ENCODE peak calls at places on chromosome 1, in five cellular contexts. D is IMR-90, M is suprapubic skin, A is fibroblast of lung, C is pancreas. I is an unnamed sample.
A peak's percentile ranks its signal among the peaks of the same experiment; 100 is the strongest.

GRCh38 chr1:150562384-150563339 is 13.5 kb downstream of the ADAMTSL4 start:
- DNase-seq in A (no peak), M (peak; percentile 80), D (no peak), C (no peak), I (peak; percentile 51)

GRCh38 chr1:89939693-89940438 is 55.0 kb upstream of the ZNF326 start:
- DNase-seq in D (no peak), A (no peak), C (no peak), M (no peak), I (no peak)

GRCh38 chr1:39361446-39361845 is 130.0 kb upstream of the BMP8A start:
- DNase-seq in A (no peak), C (no peak), M (no peak), D (no peak), I (no peak)

GRCh38 chr1:116134178-116134773 is 23.1 kb downstream of the MAB21L3 start:
- DNase-seq in M (no peak), C (no peak), A (no peak), D (no peak), I (no peak)

GRCh38 chr1:196063307-196063706 is 544.9 kb downstream of the KCNT2 start:
- DNase-seq in D (peak; percentile 16), A (peak; percentile 54), C (no peak), M (no peak), I (no peak)

GRCh38 chr1:41843378-41843777 is 75.3 kb downstream of the HIVEP3 start:
- DNase-seq in D (peak; percentile 77), M (no peak), C (no peak), A (peak; percentile 88), I (no peak)

GRCh38 chr1:98421098-98421460 is 240.4 kb upstream of the SNX7 start:
- DNase-seq in M (no peak), C (no peak), A (no peak), D (no peak), I (no peak)

GRCh38 chr1:204419064-204419403 is 7.4 kb upstream of the PPP1R15B start:
- DNase-seq in C (peak; percentile 31), D (peak; percentile 52), A (peak; percentile 73), M (no peak), I (no peak)

GRCh38 chr1:228989992-228990827 is 254.9 kb downstream of the RHOU start:
- DNase-seq in M (no peak), D (no peak), C (peak; percentile 26), A (no peak), I (peak; percentile 38)

GRCh38 chr1:82646336-82646735 is 845.6 kb downstream of the ADGRL2 start:
- DNase-seq in A (no peak), D (no peak), C (no peak), M (no peak), I (no peak)

GRCh38 chr1:104671684-104672353 is 922.1 kb downstream of the AMY1C start:
- DNase-seq in M (no peak), D (no peak), C (no peak), A (no peak), I (no peak)

GRCh38 chr1:42427240-42427639 is 28.6 kb downstream of the ZMYND12 start:
- DNase-seq in D (no peak), M (no peak), A (no peak), C (no peak), I (no peak)

GRCh38 chr1:28864695-28865094 is 49.7 kb upstream of the EPB41 start:
- DNase-seq in D (no peak), A (no peak), M (no peak), C (no peak), I (no peak)

GRCh38 chr1:68103006-68103545 is 52.6 kb upstream of the DIRAS3 start:
- DNase-seq in D (no peak), A (no peak), C (no peak), M (no peak), I (no peak)

GRCh38 chr1:24199291-24199900 is 12.3 kb upstream of the IFNLR1 start:
- DNase-seq in D (peak; percentile 57), M (no peak), C (peak; percentile 40), A (peak; percentile 28), I (peak; percentile 68)

GRCh38 chr1:1324524-1325287 is at the start of the genes CPTP and INTS11:
- DNase-seq in C (peak; percentile 92), D (peak; percentile 85), M (peak; percentile 98), A (peak; percentile 78), I (peak; percentile 95)

GRCh38 chr1:81801032-81801833 is 499 bp downstream of the ADGRL2 start:
- DNase-seq in A (peak; percentile 95), C (peak; percentile 73), D (peak; percentile 88), M (peak; percentile 82), I (peak; percentile 68)

GRCh38 chr1:109768700-109769325 is 5.1 kb upstream of the EPS8L3 start:
- DNase-seq in M (peak; percentile 61), C (peak; percentile 1), D (no peak), A (no peak), I (no peak)

DNA sequence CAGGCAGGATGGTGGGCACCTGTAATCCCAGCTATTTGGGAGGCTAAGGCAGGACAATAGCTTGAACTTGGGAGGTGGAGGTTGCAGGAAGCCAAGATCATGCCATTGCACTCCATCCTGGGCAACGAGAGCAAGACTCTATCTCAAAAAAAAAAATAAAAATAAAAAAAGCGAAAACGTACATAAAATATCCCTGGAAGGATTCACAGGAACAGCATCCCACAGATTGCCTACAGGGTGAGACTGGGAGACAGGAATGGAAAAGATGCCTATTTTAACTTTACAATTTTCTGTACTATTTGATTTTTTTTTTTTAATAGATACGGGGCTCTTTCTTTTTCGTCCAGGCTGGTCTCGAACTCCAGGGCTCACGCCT is 604 bp upstream of the NBPF3 start:
- DNase-seq in A (no peak), D (no peak), C (no peak), M (no peak), I (no peak)
- H3K27ac ChIP-seq in A (no peak overlapping the region), D (peak overlapping the region; percentile 46), C (peak overlapping the region; percentile 35), M (no peak overlapping the region), I (no peak overlapping the region)

DNA sequence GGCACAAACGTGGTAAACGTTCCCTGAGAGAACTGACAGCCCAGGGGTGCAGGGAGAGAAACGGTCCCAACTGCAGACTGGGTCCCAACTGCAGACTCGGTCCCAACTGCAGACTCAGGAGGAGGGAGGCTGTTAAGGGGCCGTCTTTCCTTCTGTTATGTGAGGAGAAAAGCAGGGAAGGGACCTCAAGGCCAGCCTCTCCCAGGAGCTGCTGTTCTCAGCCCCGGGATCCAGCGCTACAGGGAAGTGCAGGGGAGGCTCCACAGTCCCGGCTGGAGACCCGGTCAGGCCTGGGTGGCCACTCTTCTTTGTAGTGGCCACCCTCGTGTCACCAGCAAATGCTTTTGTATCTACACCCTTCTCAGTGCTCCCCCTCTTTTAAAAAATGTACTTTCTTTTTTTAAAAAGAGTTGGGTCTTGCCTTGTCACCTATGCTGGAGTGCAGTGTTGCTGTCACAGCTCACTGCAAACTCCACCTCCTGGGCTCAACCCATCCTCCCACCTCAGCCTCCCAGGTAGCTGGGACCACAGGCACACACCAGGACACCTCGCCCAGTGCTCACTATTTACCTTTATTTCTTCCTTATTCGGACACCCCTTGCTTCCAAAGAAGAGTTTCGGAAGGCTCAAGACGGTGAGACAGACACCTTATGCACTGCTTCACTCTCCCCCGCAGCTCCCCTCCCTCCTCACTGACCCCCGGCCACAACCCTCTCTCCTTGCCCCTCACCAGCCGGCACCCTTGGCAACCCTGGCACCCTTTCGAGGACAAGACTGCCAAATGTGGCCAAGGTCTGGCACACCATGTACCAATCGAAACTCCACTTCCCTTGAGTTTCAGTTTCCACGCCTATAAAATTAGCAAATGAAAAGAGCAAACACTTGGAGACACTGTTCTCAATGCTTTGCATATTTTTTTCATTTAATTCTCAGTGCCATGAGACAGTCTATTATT is 21.8 kb downstream of the CAPN2 start:
- DNase-seq in C (no peak), A (no peak), D (no peak), M (no peak), I (peak; percentile 75)
- H3K4me1 ChIP-seq in C (peaks cover 12% of the 10 kb centered on the region), A (peaks cover 35% of the 10 kb centered on the region), D (peaks cover 33% of the 10 kb centered on the region), M (peaks cover 53% of the 10 kb centered on the region), I (peaks cover 65% of the 10 kb centered on the region)

GRCh38 chr1:206463137-206463536 is 7.1 kb upstream of the IKBKE start:
- DNase-seq in C (no peak), D (no peak), M (no peak), A (no peak), I (no peak)
- H3K27ac ChIP-seq in C (no peak overlapping the region), D (no peak overlapping the region), M (peak overlapping the region; percentile 16), A (no peak overlapping the region), I (no peak overlapping the region)

GRCh38 chr1:64921761-64922160 is 44.6 kb downstream of the JAK1 start:
- DNase-seq in D (no peak), M (no peak), A (no peak), C (no peak), I (no peak)

GRCh38 chr1:64917907-64918306 is 48.4 kb downstream of the JAK1 start:
- DNase-seq in D (no peak), A (no peak), C (no peak), M (no peak), I (no peak)

GRCh38 chr1:64922336-64922735 is 44.0 kb downstream of the JAK1 start:
- DNase-seq in A (no peak), C (no peak), M (no peak), D (no peak), I (no peak)

GRCh38 chr1:64923294-64923718 is 43.0 kb downstream of the JAK1 start:
- DNase-seq in D (no peak), M (no peak), A (peak; percentile 45), C (no peak), I (no peak)

DNA sequence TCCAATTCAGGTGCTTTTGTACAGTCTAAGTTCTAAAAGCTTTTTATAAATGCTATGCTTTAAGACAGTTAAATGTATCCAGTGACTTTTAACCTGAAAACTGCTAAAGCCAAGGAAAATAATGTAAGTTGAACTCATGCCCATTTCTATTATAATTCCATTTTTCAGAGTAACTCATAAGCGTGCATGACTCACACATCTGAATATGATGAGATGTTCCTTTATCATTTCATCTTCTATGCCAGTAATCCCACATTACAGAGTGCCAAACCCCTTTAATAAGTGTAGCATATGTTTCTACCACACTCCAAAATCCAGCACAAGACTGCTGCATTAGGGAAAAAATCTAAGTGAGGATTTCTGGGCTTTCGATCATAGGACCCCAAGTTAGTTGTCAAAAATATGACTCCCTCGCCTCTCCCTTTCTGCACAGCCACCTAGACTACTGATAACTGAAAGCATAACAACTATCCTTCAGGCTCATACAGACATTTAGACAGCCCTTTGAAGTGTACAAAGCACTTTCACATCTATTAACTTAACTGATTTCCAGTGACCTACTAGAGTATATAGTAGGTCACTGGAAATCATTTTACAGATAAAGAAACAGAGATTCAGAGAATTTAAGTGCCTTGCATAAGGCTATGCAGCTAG is 45.3 kb downstream of the JAK1 start:
- DNase-seq in D (peak; percentile 69), A (peak; percentile 72), M (no peak), C (no peak), I (no peak)
- H3K4me1 ChIP-seq in D (peaks cover 16% of the 10 kb centered on the region), A (peaks cover 42% of the 10 kb centered on the region), M (peaks cover 64% of the 10 kb centered on the region), C (peaks cover 23% of the 10 kb centered on the region), I (peaks cover 77% of the 10 kb centered on the region)

GRCh38 chr1:94559921-94560320 is 18.4 kb upstream of the F3 start:
- DNase-seq in C (no peak), D (no peak), A (no peak), M (no peak), I (no peak)

GRCh38 chr1:94562502-94563260 is 21.1 kb upstream of the F3 start:
- DNase-seq in A (no peak), M (no peak), D (no peak), C (no peak), I (peak; percentile 65)

GRCh38 chr1:94554611-94555010 is 13.1 kb upstream of the F3 start:
- DNase-seq in C (no peak), D (no peak), M (no peak), A (no peak), I (no peak)

GRCh38 chr1:94555091-94555490 is 13.5 kb upstream of the F3 start:
- DNase-seq in A (no peak), M (no peak), C (no peak), D (no peak), I (no peak)

GRCh38 chr1:94560333-94560732 is 18.8 kb upstream of the F3 start:
- DNase-seq in M (no peak), C (no peak), A (peak; percentile 63), D (peak; percentile 70), I (no peak)
- H3K27ac ChIP-seq in M (no peak overlapping the region), C (no peak overlapping the region), A (no peak overlapping the region), D (peak overlapping the region; percentile 52), I (no peak overlapping the region)

I was measured in stomach.